ENCODE peak calls at places on chromosomes 11 and 22, in four cellular contexts. Z, I, T and Q are unnamed samples.

GRCh38 chr11:94185387-94186084 is 56.9 kb downstream of the PANX1 start:
- DNase-seq in Z (peak; percentile 77), I (peak; percentile 8), T (no peak), Q (peak; percentile 82)

GRCh38 chr11:94219771-94220170 is 84.6 kb upstream of the IZUMO1R start:
- DNase-seq in Z (no peak), I (no peak), T (no peak), Q (no peak)

GRCh38 chr11:96579642-96580041 is 189.8 kb downstream of the JRKL start:
- DNase-seq in Z (no peak), I (no peak), T (no peak), Q (no peak)

GRCh38 chr11:90252053-90252452 is 29.2 kb upstream of the CHORDC1 start:
- DNase-seq in Z (no peak), I (no peak), T (no peak), Q (no peak)

GRCh38 chr11:59173080-59173963 is 1.4 kb downstream of the DTX4 start:
- DNase-seq in Z (peak; percentile 41), I (peak; percentile 48), T (peak; percentile 30), Q (no peak)

GRCh38 chr11:64447717-64448598 is 89.0 kb downstream of the RPS6KA4 start:
- DNase-seq in Z (peak; percentile 48), I (peak; percentile 7), T (peak; percentile 36), Q (peak; percentile 24)

GRCh38 chr11:19060629-19061028 is at the start of gene MRGPRX2:
- DNase-seq in Z (no peak), I (peak; percentile 7), T (no peak), Q (no peak)

GRCh38 chr22:30027169-30027568 is 53.1 kb upstream of the HORMAD2 start:
- DNase-seq in Z (no peak), I (no peak), T (no peak), Q (no peak)

GRCh38 chr11:119187123-119187892 is 2.0 kb downstream of the NHERF4 start:
- DNase-seq in Z (no peak), I (no peak), T (no peak), Q (no peak)

GRCh38 chr11:32210601-32211000 is 119.7 kb downstream of the RCN1 start:
- DNase-seq in Z (no peak), I (peak; percentile 96), T (no peak), Q (peak; percentile 78)

GRCh38 chr22:30881361-30882180 is 87.0 kb downstream of the MORC2 start:
- DNase-seq in Z (peak; percentile 25), I (no peak), T (peak; percentile 87), Q (no peak)

GRCh38 chr11:119759324-119759723 is 30.3 kb upstream of the NECTIN1 start:
- DNase-seq in Z (peak; percentile 70), I (no peak), T (no peak), Q (peak; percentile 36)

DNA sequence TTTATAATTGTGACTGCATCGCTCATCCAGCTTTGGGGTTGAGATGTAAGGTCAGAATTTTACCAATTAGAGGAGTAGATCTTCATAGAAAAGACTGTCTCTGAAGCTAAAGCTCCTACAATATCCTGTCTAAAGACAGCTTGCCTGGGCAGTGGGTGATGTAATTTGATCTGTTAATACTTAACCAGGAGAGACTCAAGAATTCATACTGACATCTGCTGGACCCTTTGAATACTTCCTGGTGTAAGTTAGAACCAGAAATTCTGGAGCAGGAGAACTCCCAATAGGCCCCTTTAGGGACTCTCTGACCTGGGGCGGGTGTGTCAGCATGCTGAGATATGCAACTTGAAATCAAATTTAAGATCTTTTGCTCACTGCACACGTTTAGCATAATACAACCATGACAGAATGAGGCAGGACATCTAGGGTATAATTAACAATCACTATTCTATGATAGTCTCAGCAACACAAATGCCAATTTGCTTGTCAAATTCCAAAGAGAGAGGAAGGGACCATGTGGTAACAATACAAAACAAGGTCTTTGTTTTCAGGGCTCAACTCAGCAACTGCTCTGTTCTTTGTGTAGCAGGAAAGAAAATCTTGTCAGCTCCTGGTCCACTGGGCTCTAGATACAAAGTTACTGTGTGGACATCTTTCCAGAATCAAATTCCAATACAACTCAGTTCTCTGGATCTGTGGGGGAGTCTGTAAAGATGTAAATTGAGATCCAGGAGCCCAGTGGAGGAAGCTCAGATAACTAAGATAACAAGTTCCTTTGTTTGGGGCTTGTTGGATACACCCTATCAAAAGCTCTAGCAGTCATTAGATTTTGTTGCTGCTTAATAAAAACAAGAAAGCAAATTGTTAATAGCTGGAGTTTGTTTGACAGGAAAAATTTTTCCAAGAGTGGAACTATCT is 144.0 kb downstream of the INSC start:
- DNase-seq in Z (peak; percentile 54), I (peak; percentile 23), T (no peak), Q (peak; percentile 16)
- TF ChIP-seq CTCF in Z (no peak), I (peak; percentile 1), T (no peak), Q (no peak)

GRCh38 chr22:31951201-31952093 is 7.1 kb downstream of the YWHAH start:
- DNase-seq in Z (no peak), I (no peak), T (no peak), Q (no peak)
- H3K4me3 ChIP-seq in Z (no peak overlapping the region), I (no peak overlapping the region), T (no peak overlapping the region), Q (peak overlapping the region; percentile 11)

DNA sequence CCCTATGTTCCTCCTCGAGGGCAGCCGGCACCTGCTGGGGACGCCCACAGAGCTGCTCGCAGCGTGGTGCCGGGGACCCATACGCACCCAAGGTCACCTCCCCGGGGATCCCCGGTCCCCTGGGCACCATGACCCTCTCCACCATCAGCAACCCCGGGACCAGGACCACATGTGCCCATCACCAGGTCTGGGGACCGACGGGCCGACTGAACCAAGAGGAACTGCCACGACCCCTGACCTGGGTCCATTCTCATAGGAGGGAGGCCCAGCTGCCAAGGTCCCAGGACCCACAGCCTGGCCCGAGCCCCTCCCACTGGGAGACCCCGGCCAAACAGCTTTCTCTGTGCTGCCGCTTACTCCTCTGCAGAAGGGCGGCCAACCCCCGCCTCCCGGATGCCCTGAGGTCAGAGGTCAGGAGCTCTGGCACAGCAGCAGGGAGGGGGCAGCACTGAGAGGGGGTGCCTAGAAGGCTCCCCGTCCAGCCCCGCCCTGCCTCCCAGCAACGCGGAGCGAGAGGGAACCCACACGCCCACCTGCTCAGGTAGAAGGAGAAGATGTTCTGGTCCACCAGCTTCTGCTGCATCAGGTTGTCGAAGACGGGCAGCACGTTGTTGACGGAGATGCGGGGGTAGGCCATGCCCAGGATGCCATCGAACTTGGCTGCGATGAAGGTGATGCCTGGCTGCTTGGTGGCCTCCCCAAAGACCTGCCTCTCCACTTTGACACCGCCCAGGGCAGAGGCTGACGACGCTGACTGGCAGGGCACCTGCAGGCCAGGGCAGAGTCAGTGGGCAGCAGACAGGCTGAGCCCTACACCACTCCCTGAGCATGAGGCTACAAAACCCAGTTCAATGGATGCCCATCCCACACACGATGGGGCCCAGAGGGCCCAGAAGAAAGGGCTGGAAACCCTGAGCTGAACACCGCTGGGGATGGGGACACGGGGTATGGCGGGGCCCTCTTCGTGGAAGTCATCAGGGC is 6.6 kb downstream of the CTSD start:
- DNase-seq in Z (no peak), I (no peak), T (peak; percentile 48), Q (no peak)
- TF ChIP-seq CTCF in Z (no peak), I (no peak), T (no peak), Q (no peak)

GRCh38 chr22:50303515-50303847 is 4.0 kb downstream of the PLXNB2 start:
- DNase-seq in Z (no peak), I (no peak), T (no peak), Q (no peak)
- H3K4me3 ChIP-seq in Z (no peak overlapping the region), I (no peak overlapping the region), T (no peak overlapping the region), Q (peak overlapping the region; percentile 13)